ENCODE peak calls at places on chromosomes 11 and 22, in seven cellular contexts. H is CD8-positive, alpha-beta T cell; P is NCI-H1930; I is Caco-2; B is activated CD4-positive, alpha-beta T cell treated with anti-CD3 and anti-CD28 coated beads for 4 hours; R is COR-L47; Y is fibroblast of pulmonary artery. W is an unnamed sample.

GRCh38 chr22:28252539-28252938 is 333.5 kb upstream of the PITPNB start:
- DNase-seq in H (no peak), P (no peak), I (no peak), B (no peak), R (no peak), Y (no peak), W (no peak)

GRCh38 chr11:118064956-118065355 is 11.9 kb upstream of the TMPRSS4 start:
- DNase-seq in H (no peak), P (no peak), I (no peak), B (no peak), R (no peak), Y (no peak), W (no peak)

GRCh38 chr11:94245121-94245520 is 59.3 kb upstream of the IZUMO1R start:
- DNase-seq in H (no peak), P (no peak), I (no peak), B (no peak), R (no peak), Y (no peak), W (no peak)

GRCh38 chr11:102685311-102685710 is 20.3 kb downstream of the MMP27 start:
- DNase-seq in H (no peak), P (no peak), I (no peak), B (no peak), R (no peak), Y (no peak), W (no peak)

GRCh38 chr22:20919718-20920117 is 2.5 kb downstream of the CRKL start:
- DNase-seq in H (no peak), P (no peak), I (no peak), B (no peak), R (no peak), Y (no peak), W (no peak)

GRCh38 chr11:95398437-95399112 is 167.6 kb upstream of the SESN3 start:
- DNase-seq in H (no peak), P (no peak), I (no peak), B (no peak), R (no peak), Y (peak), W (no peak)

GRCh38 chr11:11849127-11849746 is 7.5 kb downstream of the USP47 start:
- DNase-seq in H (peak), P (no peak), I (peak), B (peak), R (peak), Y (peak), W (peak)

GRCh38 chr11:47378011-47378835 is at the start of gene SPI1:
- DNase-seq in H (no peak), P (no peak), I (no peak), B (no peak), R (no peak), Y (no peak), W (no peak)

GRCh38 chr11:64885367-64886286 is 7.2 kb upstream of the EHD1 start:
- DNase-seq in H (no peak), P (no peak), I (peak), B (peak), R (no peak), Y (peak), W (no peak)

GRCh38 chr11:17328856-17329490 is 22.6 kb upstream of the NCR3LG1 start:
- DNase-seq in H (no peak), P (no peak), I (no peak), B (no peak), R (no peak), Y (no peak), W (no peak)

GRCh38 chr22:45834241-45834640 is 142.7 kb downstream of the WNT7B start:
- DNase-seq in H (no peak), P (no peak), I (no peak), B (no peak), R (no peak), Y (no peak), W (no peak)

GRCh38 chr22:46295277-46295971 is 1.2 kb upstream of the GTSE1 start:
- DNase-seq in H (no peak), P (no peak), I (no peak), B (no peak), R (no peak), Y (no peak), W (no peak)

GRCh38 chr11:131253885-131254204 is 116.6 kb upstream of the NTM start:
- DNase-seq in H (no peak), P (no peak), I (no peak), B (no peak), R (no peak), Y (no peak), W (no peak)

W was measured in SW 1271.